ENCODE peak calls at places on chromosomes 11 and 22, in seven cellular contexts. K, A, F, R, U, N and H are unnamed samples.
A peak's percentile ranks its signal among the peaks of the same experiment; 100 is the strongest.

GRCh38 chr22:46105494-46106278 is 44.6 kb upstream of the PPARA start:
- DNase-seq in K (no peak), A (no peak), F (peak; percentile 76), R (peak; percentile 87), U (no peak), N (peak; percentile 96), H (no peak)

GRCh38 chr11:79400717-79401330 is 40.0 kb downstream of the TENM4 start:
- DNase-seq in K (peak; percentile 12), A (peak; percentile 40), F (peak; percentile 46), R (no peak), U (no peak), N (peak; percentile 45), H (no peak)

GRCh38 chr22:17634696-17635095 is 3.9 kb upstream of the BCL2L13 start:
- DNase-seq in K (no peak), A (no peak), F (no peak), R (no peak), U (no peak), N (no peak), H (no peak)

GRCh38 chr11:35144103-35144741 is 5.3 kb downstream of the CD44 start:
- DNase-seq in K (no peak), A (no peak), F (no peak), R (peak; percentile 25), U (no peak), N (peak; percentile 87), H (no peak)

GRCh38 chr11:41351825-41352224 is 107.6 kb downstream of the LRRC4C start:
- DNase-seq in K (no peak), A (no peak), F (no peak), R (no peak), U (no peak), N (no peak), H (no peak)

GRCh38 chr11:101584651-101585050 is 844 bp upstream of the TRPC6 start:
- DNase-seq in K (no peak), A (no peak), F (no peak), R (no peak), U (no peak), N (no peak), H (no peak)

GRCh38 chr11:128179512-128179911 is 407.8 kb downstream of the ETS1 start:
- DNase-seq in K (no peak), A (no peak), F (peak; percentile 35), R (no peak), U (no peak), N (no peak), H (no peak)

GRCh38 chr11:76347391-76347790 is 33.5 kb downstream of the THAP12 start:
- DNase-seq in K (no peak), A (no peak), F (no peak), R (no peak), U (no peak), N (no peak), H (no peak)

GRCh38 chr11:116993599-116993998 is 104.6 kb downstream of the SIK3 start:
- DNase-seq in K (no peak), A (no peak), F (peak; percentile 11), R (no peak), U (no peak), N (no peak), H (no peak)

GRCh38 chr22:20569059-20570058 is 61.9 kb downstream of the MED15 start:
- DNase-seq in K (no peak), A (no peak), F (peak; percentile 83), R (peak; percentile 76), U (peak; percentile 46), N (peak; percentile 93), H (peak; percentile 84)

GRCh38 chr22:36928826-36929535 is 15.6 kb downstream of the CSF2RB start:
- DNase-seq in K (no peak), A (no peak), F (no peak), R (no peak), U (no peak), N (no peak), H (peak; percentile 32)

GRCh38 chr11:121714356-121714755 is 261.6 kb upstream of the SORL1-AS1 start:
- DNase-seq in K (no peak), A (no peak), F (no peak), R (no peak), U (no peak), N (peak; percentile 20), H (no peak)

GRCh38 chr11:108975641-108976071 is 310.8 kb downstream of the DDX10 start:
- DNase-seq in K (no peak), A (no peak), F (no peak), R (no peak), U (no peak), N (no peak), H (no peak)

GRCh38 chr11:74443071-74443864 is 24.1 kb downstream of the KCNE3 start:
- DNase-seq in K (no peak), A (peak; percentile 69), F (peak; percentile 50), R (peak; percentile 85), U (no peak), N (peak; percentile 57), H (no peak)

GRCh38 chr11:85040166-85040565 is 587.0 kb downstream of the DLG2 start:
- DNase-seq in K (no peak), A (no peak), F (no peak), R (no peak), U (no peak), N (no peak), H (no peak)

GRCh38 chr11:44005076-44005800 is 42.5 kb upstream of the ACCSL start:
- DNase-seq in K (no peak), A (peak; percentile 9), F (no peak), R (no peak), U (no peak), N (no peak), H (peak; percentile 50)

GRCh38 chr11:66326261-66327111 is 9.6 kb upstream of the CD248 start:
- DNase-seq in K (no peak), A (no peak), F (peak; percentile 56), R (no peak), U (no peak), N (no peak), H (no peak)

GRCh38 chr11:131234146-131234680 is 136.2 kb upstream of the NTM start:
- DNase-seq in K (no peak), A (no peak), F (no peak), R (no peak), U (no peak), N (no peak), H (no peak)

GRCh38 chr22:38316340-38317236 is 645 bp downstream of the CSNK1E start:
- DNase-seq in K (peak; percentile 78), A (peak; percentile 60), F (peak; percentile 81), R (peak; percentile 68), U (no peak), N (peak; percentile 51), H (no peak)

GRCh38 chr11:111814567-111814966 is 48.4 kb upstream of the PPP2R1B start:
- DNase-seq in K (no peak), A (no peak), F (no peak), R (no peak), U (no peak), N (no peak), H (no peak)

GRCh38 chr11:20089796-20090653 is 70.2 kb downstream of the DBX1 start:
- DNase-seq in K (peak; percentile 55), A (no peak), F (peak; percentile 39), R (no peak), U (no peak), N (no peak), H (no peak)

GRCh38 chr11:116420770-116421528 is 351.8 kb downstream of the BUD13 start:
- DNase-seq in K (no peak), A (no peak), F (peak; percentile 62), R (no peak), U (no peak), N (peak; percentile 72), H (no peak)

GRCh38 chr11:30825723-30826122 is 239.6 kb upstream of the MPPED2 start:
- DNase-seq in K (no peak), A (no peak), F (no peak), R (no peak), U (no peak), N (no peak), H (no peak)

GRCh38 chr22:50210378-50211139 is 9.7 kb downstream of the SELENOO start:
- DNase-seq in K (no peak), A (no peak), F (no peak), R (no peak), U (no peak), N (no peak), H (no peak)

GRCh38 chr11:121194731-121195596 is 93.9 kb downstream of the TECTA start:
- DNase-seq in K (peak; percentile 62), A (peak; percentile 62), F (peak; percentile 80), R (peak; percentile 74), U (no peak), N (peak; percentile 41), H (no peak)

GRCh38 chr11:64788321-64789215 is 10.2 kb upstream of the SF1 start:
- DNase-seq in K (no peak), A (no peak), F (no peak), R (no peak), U (no peak), N (no peak), H (no peak)

GRCh38 chr22:45441158-45441557 is 27.7 kb downstream of the RIBC2 start:
- DNase-seq in K (no peak), A (peak; percentile 51), F (peak; percentile 78), R (peak; percentile 57), U (no peak), N (peak; percentile 46), H (peak; percentile 77)

GRCh38 chr11:15472405-15472799 is 357.7 kb downstream of the INSC start:
- DNase-seq in K (no peak), A (no peak), F (peak; percentile 7), R (no peak), U (no peak), N (no peak), H (no peak)

GRCh38 chr11:1158681-1159525 is 1.1 kb downstream of the MUC5AC start:
- DNase-seq in K (no peak), A (no peak), F (no peak), R (no peak), U (no peak), N (no peak), H (no peak)

GRCh38 chr11:46493786-46494185 is 100.0 kb downstream of the AMBRA1 start:
- DNase-seq in K (no peak), A (no peak), F (no peak), R (no peak), U (no peak), N (no peak), H (no peak)
- H3K36me3 ChIP-seq in K (peaks cover 43% of the 10 kb centered on the region), A (no peaks in the 10 kb centered on the region), F (no peaks in the 10 kb centered on the region), R (no peaks in the 10 kb centered on the region), U (peaks cover 3% of the 10 kb centered on the region), N (no peaks in the 10 kb centered on the region), H (no peaks in the 10 kb centered on the region)

GRCh38 chr11:28090052-28090749 is 17.8 kb downstream of the KIF18A start:
- DNase-seq in K (no peak), A (no peak), F (no peak), R (no peak), U (no peak), N (no peak), H (no peak)
- H3K36me3 ChIP-seq in K (peaks cover 57% of the 10 kb centered on the region), A (no peaks in the 10 kb centered on the region), F (no peaks in the 10 kb centered on the region), R (no peaks in the 10 kb centered on the region), U (no peaks in the 10 kb centered on the region), N (peaks cover 2% of the 10 kb centered on the region), H (no peaks in the 10 kb centered on the region)

DNA sequence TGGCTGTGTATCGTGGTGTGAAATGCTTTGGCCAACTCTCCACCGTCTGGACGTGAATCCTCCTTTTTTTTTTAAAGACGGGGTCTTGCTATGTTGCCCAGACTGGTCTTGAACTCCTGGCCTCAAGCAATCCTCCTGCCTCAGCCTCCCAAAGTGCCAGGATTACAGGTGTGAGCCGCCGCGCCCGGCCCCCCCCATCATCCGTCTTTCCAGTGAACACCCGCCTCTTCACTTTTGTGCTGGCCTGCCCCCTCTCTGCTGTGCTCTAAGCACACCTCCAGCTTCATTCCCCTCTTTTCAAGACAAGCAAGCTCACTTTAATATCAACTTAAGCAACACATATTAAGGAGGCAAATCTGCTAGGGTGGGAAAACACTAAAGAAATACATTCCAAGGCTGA is 35.3 kb downstream of the IGSF9B start:
- DNase-seq in K (no peak), A (no peak), F (no peak), R (no peak), U (no peak), N (no peak), H (no peak)
- H3K36me3 ChIP-seq in K (no peaks in the 10 kb centered on the region), A (no peaks in the 10 kb centered on the region), F (no peaks in the 10 kb centered on the region), R (no peaks in the 10 kb centered on the region), U (peaks cover 59% of the 10 kb centered on the region), N (no peaks in the 10 kb centered on the region), H (peaks cover 95% of the 10 kb centered on the region)

GRCh38 chr22:30086496-30086895 is 6.2 kb downstream of the HORMAD2 start:
- DNase-seq in K (no peak), A (no peak), F (no peak), R (no peak), U (no peak), N (no peak), H (no peak)
- H3K36me3 ChIP-seq in K (no peaks in the 10 kb centered on the region), A (no peaks in the 10 kb centered on the region), F (no peaks in the 10 kb centered on the region), R (no peaks in the 10 kb centered on the region), U (no peaks in the 10 kb centered on the region), N (no peaks in the 10 kb centered on the region), H (no peaks in the 10 kb centered on the region)